ENCODE peak calls at places on chromosomes 16 and 17, in four cellular contexts. One of them, this sample, is unnamed. For H3K27me3, the result is how much of the 10 kb centered on the place peaks cover.

GRCh38 chr17:14205992-14206461 is 30.6 kb downstream of the CDRT15 start:
- DNase-seq in thoracic aorta: no peak
- DNase-seq in neural progenitor cell: no peak
- DNase-seq in IMR-90: no peak
- DNase-seq in this sample: no peak

GRCh38 chr16:1923299-1924034 is 5.3 kb upstream of the HS3ST6 start:
- DNase-seq in thoracic aorta: no peak
- DNase-seq in neural progenitor cell: peak
- DNase-seq in IMR-90: no peak
- DNase-seq in this sample: no peak

GRCh38 chr17:29836643-29837042 is 93.4 kb downstream of the SSH2 start:
- DNase-seq in thoracic aorta: no peak
- DNase-seq in neural progenitor cell: no peak
- DNase-seq in IMR-90: peak
- DNase-seq in this sample: no peak

GRCh38 chr16:78503501-78504110 is 404.2 kb downstream of the WWOX start:
- DNase-seq in thoracic aorta: peak
- DNase-seq in neural progenitor cell: peak
- DNase-seq in IMR-90: peak
- DNase-seq in this sample: no peak

GRCh38 chr16:19809121-19809635 is 75.5 kb downstream of the GPRC5B start:
- DNase-seq in thoracic aorta: no peak
- DNase-seq in neural progenitor cell: no peak
- DNase-seq in IMR-90: peak
- DNase-seq in this sample: no peak

GRCh38 chr16:87391324-87391949 is 699 bp upstream of the MAP1LC3B start:
- DNase-seq in thoracic aorta: no peak
- DNase-seq in neural progenitor cell: peak
- DNase-seq in IMR-90: no peak
- DNase-seq in this sample: no peak

GRCh38 chr17:44766409-44767038 is 7.7 kb downstream of the ADAM11 start:
- DNase-seq in thoracic aorta: no peak
- DNase-seq in neural progenitor cell: no peak
- DNase-seq in IMR-90: no peak
- DNase-seq in this sample: no peak

GRCh38 chr17:9729034-9729650 is 62.2 kb downstream of the DHRS7C start:
- DNase-seq in thoracic aorta: no peak
- DNase-seq in neural progenitor cell: peak
- DNase-seq in IMR-90: peak
- DNase-seq in this sample: no peak

GRCh38 chr16:86604436-86605220 is 26.3 kb downstream of the FOXL1 start:
- DNase-seq in thoracic aorta: no peak
- DNase-seq in neural progenitor cell: no peak
- DNase-seq in IMR-90: no peak
- DNase-seq in this sample: no peak

GRCh38 chr17:63478814-63479494 is 2.1 kb downstream of the ACE start:
- DNase-seq in thoracic aorta: peak
- DNase-seq in neural progenitor cell: peak
- DNase-seq in IMR-90: peak
- DNase-seq in this sample: peak

GRCh38 chr16:57316390-57317017 is 32.0 kb upstream of the PLLP start:
- DNase-seq in thoracic aorta: no peak
- DNase-seq in neural progenitor cell: no peak
- DNase-seq in IMR-90: peak
- DNase-seq in this sample: peak

GRCh38 chr17:60631119-60631518 is 31.1 kb downstream of the PPM1D start:
- DNase-seq in thoracic aorta: no peak
- DNase-seq in neural progenitor cell: no peak
- DNase-seq in IMR-90: no peak
- DNase-seq in this sample: no peak

GRCh38 chr16:31664683-31665482 is 137.2 kb downstream of the AHSP start:
- DNase-seq in thoracic aorta: no peak
- DNase-seq in neural progenitor cell: no peak
- DNase-seq in IMR-90: peak
- DNase-seq in this sample: no peak

GRCh38 chr17:7256766-7257456 is 4.9 kb downstream of the ELP5 start:
- DNase-seq in thoracic aorta: no peak
- DNase-seq in neural progenitor cell: no peak
- DNase-seq in IMR-90: no peak
- DNase-seq in this sample: no peak

GRCh38 chr16:35752773-35753558 is 2293.6 kb downstream of the TP53TG3F start:
- DNase-seq in thoracic aorta: no peak
- DNase-seq in neural progenitor cell: no peak
- DNase-seq in IMR-90: no peak
- DNase-seq in this sample: no peak

GRCh38 chr16:67036323-67036741 is 7.4 kb downstream of the CBFB start:
- DNase-seq in thoracic aorta: no peak
- DNase-seq in neural progenitor cell: no peak
- DNase-seq in IMR-90: no peak
- DNase-seq in this sample: no peak

GRCh38 chr16:30351586-30352419 is 3.3 kb downstream of the CD2BP2 start:
- DNase-seq in thoracic aorta: peak
- DNase-seq in neural progenitor cell: no peak
- DNase-seq in IMR-90: peak
- DNase-seq in this sample: peak

GRCh38 chr17:50346313-50347086 is 574 bp downstream of the XYLT2 start:
- DNase-seq in thoracic aorta: no peak
- DNase-seq in neural progenitor cell: peak
- DNase-seq in IMR-90: no peak
- DNase-seq in this sample: no peak

GRCh38 chr17:42458497-42459255 is at the start of gene ATP6V0A1:
- DNase-seq in thoracic aorta: peak
- DNase-seq in neural progenitor cell: peak
- DNase-seq in IMR-90: peak
- DNase-seq in this sample: no peak

GRCh38 chr17:13102477-13102876 is 84.7 kb upstream of the ELAC2 start:
- DNase-seq in thoracic aorta: no peak
- DNase-seq in neural progenitor cell: no peak
- DNase-seq in IMR-90: no peak
- DNase-seq in this sample: no peak

GRCh38 chr17:2952174-2952845 is 111.1 kb downstream of the OR1D5 start:
- DNase-seq in thoracic aorta: no peak
- DNase-seq in neural progenitor cell: no peak
- DNase-seq in IMR-90: no peak
- DNase-seq in this sample: no peak

GRCh38 chr16:83110221-83110768 is 483.5 kb downstream of the CDH13 start:
- DNase-seq in thoracic aorta: no peak
- DNase-seq in neural progenitor cell: no peak
- DNase-seq in IMR-90: no peak
- DNase-seq in this sample: no peak

GRCh38 chr17:31319253-31319661 is 2.2 kb downstream of the EVI2A start:
- DNase-seq in thoracic aorta: no peak
- DNase-seq in neural progenitor cell: no peak
- DNase-seq in IMR-90: no peak
- DNase-seq in this sample: no peak

GRCh38 chr17:31072186-31072585 is 22.6 kb upstream of the NF1 start:
- DNase-seq in thoracic aorta: no peak
- DNase-seq in neural progenitor cell: peak
- DNase-seq in IMR-90: peak
- DNase-seq in this sample: no peak

GRCh38 chr16:52705192-52705591 is 158.2 kb upstream of the TOX3 start:
- DNase-seq in thoracic aorta: no peak
- DNase-seq in neural progenitor cell: no peak
- DNase-seq in IMR-90: no peak
- DNase-seq in this sample: no peak

GRCh38 chr17:17913695-17914332 is 58.4 kb downstream of the TOM1L2 start:
- DNase-seq in thoracic aorta: peak
- DNase-seq in neural progenitor cell: peak
- DNase-seq in IMR-90: peak
- DNase-seq in this sample: peak

GRCh38 chr16:81456523-81457325 is 12.1 kb downstream of the CMIP start:
- DNase-seq in thoracic aorta: no peak
- DNase-seq in neural progenitor cell: no peak
- DNase-seq in IMR-90: no peak
- DNase-seq in this sample: no peak

GRCh38 chr16:27110524-27110896 is 43.8 kb downstream of the C16orf82 start:
- DNase-seq in thoracic aorta: no peak
- DNase-seq in neural progenitor cell: no peak
- DNase-seq in IMR-90: no peak
- DNase-seq in this sample: no peak

GRCh38 chr16:79644977-79645667 is 44.6 kb upstream of the MAF start:
- DNase-seq in thoracic aorta: no peak
- DNase-seq in neural progenitor cell: no peak
- DNase-seq in IMR-90: no peak
- DNase-seq in this sample: no peak

GRCh38 chr17:50023520-50023919 is 28.5 kb upstream of the DLX3 start:
- DNase-seq in thoracic aorta: no peak
- DNase-seq in neural progenitor cell: no peak
- DNase-seq in IMR-90: no peak
- DNase-seq in this sample: no peak

GRCh38 chr17:36529121-36529520 is 5.5 kb downstream of the MYO19 start:
- DNase-seq in thoracic aorta: no peak
- DNase-seq in neural progenitor cell: no peak
- DNase-seq in IMR-90: peak
- DNase-seq in this sample: no peak

DNA sequence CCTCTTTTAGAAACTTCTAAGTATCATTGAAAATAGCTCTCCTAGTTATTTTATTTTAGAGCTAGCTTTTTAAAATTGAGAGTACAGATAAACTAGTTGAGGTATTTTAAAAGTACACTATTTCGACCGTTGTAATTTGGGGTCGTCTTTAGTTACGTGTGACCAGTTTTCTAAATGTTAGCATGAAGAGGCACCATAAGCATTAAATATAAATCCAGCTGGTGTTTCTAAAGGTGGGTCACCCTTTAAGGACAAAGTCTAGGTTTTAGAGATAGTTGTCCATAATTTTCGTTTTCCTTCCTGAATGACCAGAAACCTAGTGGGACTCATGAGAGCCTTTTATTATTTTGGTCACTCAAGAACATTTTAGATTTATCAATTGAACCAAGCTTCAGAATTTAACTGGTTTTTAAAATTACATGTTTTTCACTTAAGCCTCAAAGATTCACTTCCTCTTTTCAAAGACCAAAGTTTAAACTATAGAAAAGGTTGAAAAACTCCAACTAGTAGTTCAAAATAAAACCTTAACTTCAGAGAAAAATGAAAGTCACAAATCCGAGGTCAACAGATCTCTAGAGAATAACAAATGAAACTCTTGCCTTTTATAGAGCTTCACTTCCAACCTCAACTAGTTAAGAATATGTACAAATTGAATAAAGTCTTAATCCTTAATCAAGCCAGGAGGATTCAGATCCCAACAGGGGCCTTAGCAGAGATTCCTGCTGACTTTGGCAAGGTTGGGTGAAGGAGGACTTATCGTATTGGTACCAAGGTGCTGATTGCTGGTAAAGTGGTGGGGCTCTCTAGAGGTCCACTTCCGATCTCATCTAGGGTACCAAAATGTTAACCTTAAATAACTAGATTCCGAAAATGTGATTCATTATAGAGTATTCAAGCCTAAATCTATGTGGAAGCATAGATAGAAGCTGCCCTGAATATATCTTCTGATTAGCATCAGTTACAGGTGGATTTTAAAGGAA is 32.5 kb downstream of the PHKB start:
- DNase-seq in thoracic aorta: no peak
- DNase-seq in neural progenitor cell: no peak
- DNase-seq in IMR-90: no peak
- DNase-seq in this sample: no peak
- H3K4me3 ChIP-seq in thoracic aorta: peak
- H3K4me3 ChIP-seq in neural progenitor cell: no peak
- H3K4me3 ChIP-seq in IMR-90: no peak
- H3K4me3 ChIP-seq in this sample: no peak

GRCh38 chr17:72538921-72539352 is 418.1 kb downstream of the SOX9 start:
- DNase-seq in thoracic aorta: no peak
- DNase-seq in neural progenitor cell: peak
- DNase-seq in IMR-90: no peak
- DNase-seq in this sample: no peak
- H3K27me3 ChIP-seq in thoracic aorta: under half
- H3K27me3 ChIP-seq in neural progenitor cell: under half
- H3K27me3 ChIP-seq in IMR-90: under half
- H3K27me3 ChIP-seq in this sample: under half

DNA sequence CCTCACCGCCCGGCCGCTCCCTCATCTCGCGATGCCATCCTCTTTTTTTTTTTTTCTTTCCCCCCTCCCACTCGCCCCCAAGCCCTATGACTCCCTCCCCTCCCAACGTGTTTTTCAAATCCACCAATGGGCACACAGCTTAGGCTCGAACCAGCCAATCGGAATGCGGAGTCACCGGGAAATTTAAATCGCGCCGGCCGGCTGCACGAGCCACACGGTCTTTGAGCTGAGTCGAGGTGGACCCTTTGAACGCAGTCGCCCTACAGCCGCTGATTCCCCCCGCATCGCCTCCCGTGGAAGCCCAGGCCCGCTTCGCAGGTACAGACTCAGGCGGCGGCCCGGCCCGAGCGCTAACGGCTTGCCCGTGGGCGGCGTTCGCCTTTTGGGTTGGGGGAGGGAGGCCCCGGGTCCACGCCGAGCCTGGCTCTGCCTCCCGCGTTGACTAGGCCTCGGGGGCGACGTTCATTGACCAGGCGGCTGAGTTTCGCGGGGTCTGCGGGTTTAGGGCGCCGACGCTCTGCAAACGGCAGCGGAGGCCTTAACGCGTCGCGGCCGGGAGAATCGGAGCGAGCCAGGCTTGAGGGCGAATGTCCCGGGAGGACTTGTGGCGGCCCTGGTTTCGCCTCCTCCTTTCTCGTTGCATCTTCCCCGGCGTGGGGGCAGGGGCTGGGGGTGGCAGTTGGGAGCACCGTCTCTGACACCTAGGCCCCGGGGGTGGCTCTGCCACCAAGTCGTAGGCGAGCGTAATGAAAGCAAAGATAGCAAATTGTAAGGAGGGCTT is at the start of gene KPNA2:
- DNase-seq in thoracic aorta: peak
- DNase-seq in neural progenitor cell: peak
- DNase-seq in IMR-90: peak
- DNase-seq in this sample: peak
- TF ChIP-seq CTCF in thoracic aorta: peak
- TF ChIP-seq CTCF in neural progenitor cell: no peak
- TF ChIP-seq CTCF in IMR-90: no peak
- TF ChIP-seq CTCF in this sample: no peak

DNA sequence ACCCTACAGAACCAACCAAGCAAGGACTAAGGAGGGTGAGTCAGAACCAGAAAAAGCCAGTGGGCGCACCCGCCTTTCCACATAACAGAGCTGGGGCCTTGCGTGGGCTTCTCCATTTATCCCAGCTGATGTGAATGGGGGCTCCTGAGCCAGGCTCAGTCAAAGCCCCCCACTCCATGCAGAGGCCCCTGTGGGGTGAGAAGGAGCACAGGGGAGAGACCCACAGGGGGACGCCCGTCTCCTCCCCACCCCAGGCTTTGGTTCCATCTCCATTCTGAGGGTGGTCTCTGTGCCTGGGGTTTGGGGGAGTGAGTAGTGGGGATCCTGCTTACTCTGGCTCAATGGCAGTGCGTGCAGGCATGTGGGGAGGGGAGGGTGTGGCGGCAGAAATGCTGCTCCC is 210.1 kb upstream of the TNRC6C start:
- DNase-seq in thoracic aorta: no peak
- DNase-seq in neural progenitor cell: no peak
- DNase-seq in IMR-90: no peak
- DNase-seq in this sample: no peak
- H3K4me3 ChIP-seq in thoracic aorta: no peak
- H3K4me3 ChIP-seq in neural progenitor cell: no peak
- H3K4me3 ChIP-seq in IMR-90: no peak
- H3K4me3 ChIP-seq in this sample: no peak